ENCODE peak calls at places on chromosomes 7 and 10, in nine cellular contexts. T is GM13976; S is T-helper 9 cell; L is stimulated activated CD8-positive, alpha-beta memory T cell treated with anti-CD3 and anti-CD28 coated beads, Interleukin-15, amount 100 ng/mL, for 4 hours; V is NCI-H2107; U is Right ventricle myocardium superior; N is AG08396; Y is fibroblast of villous mesenchyme; X is H54. H is an unnamed sample.

GRCh38 chr10:132447446-132448247 is 50.6 kb downstream of the PWWP2B start:
- DNase-seq in S (peak; percentile 77), N (peak; percentile 73), X (peak; percentile 35), L (peak; percentile 61), T (no peak), Y (peak; percentile 74), U (no peak), V (no peak), H (peak; percentile 61)

GRCh38 chr7:2003451-2003930 is 229.3 kb downstream of the MAD1L1 start:
- DNase-seq in Y (no peak), N (no peak), S (no peak), X (no peak), U (peak; percentile 29), L (no peak), T (no peak), V (no peak), H (no peak)

GRCh38 chr10:28849309-28849708 is 172.0 kb downstream of the BAMBI start:
- DNase-seq in T (no peak), Y (no peak), V (no peak), U (no peak), L (no peak), S (no peak), N (no peak), X (no peak), H (no peak)

GRCh38 chr10:30573714-30574422 is 55.7 kb downstream of the LYZL2 start:
- DNase-seq in V (no peak), S (no peak), U (no peak), N (no peak), X (no peak), T (no peak), L (no peak), Y (no peak), H (no peak)

GRCh38 chr7:138239244-138239643 is 163.0 kb downstream of the AKR1D1 start:
- DNase-seq in Y (peak; percentile 56), N (no peak), S (no peak), X (no peak), T (no peak), V (no peak), U (no peak), L (no peak), H (no peak)

GRCh38 chr7:82441916-82442478 is 1.6 kb downstream of the CACNA2D1 start:
- DNase-seq in V (no peak), S (no peak), L (no peak), U (no peak), N (peak; percentile 7), Y (peak; percentile 41), T (no peak), X (no peak), H (no peak)

GRCh38 chr10:85667638-85668233 is 698.9 kb downstream of the GRID1 start:
- DNase-seq in X (no peak), Y (no peak), S (no peak), L (no peak), V (no peak), U (no peak), N (no peak), T (no peak), H (no peak)

GRCh38 chr10:598415-599170 is 90.9 kb downstream of the DIP2C start:
- DNase-seq in L (no peak), V (no peak), U (no peak), T (no peak), X (peak; percentile 41), S (no peak), Y (peak; percentile 90), N (peak; percentile 90), H (no peak)

GRCh38 chr7:35253680-35254495 is at the start of gene TBX20:
- DNase-seq in T (no peak), U (peak; percentile 91), Y (peak; percentile 78), L (no peak), S (no peak), V (no peak), X (no peak), N (peak; percentile 58), H (no peak)

GRCh38 chr7:141864765-141865447 is 23.6 kb upstream of the PRSS37 start:
- DNase-seq in X (no peak), S (no peak), U (no peak), Y (no peak), V (no peak), T (no peak), N (no peak), L (no peak), H (no peak)

GRCh38 chr10:6678211-6678803 is 98.2 kb upstream of the PRKCQ start:
- DNase-seq in X (no peak), Y (peak; percentile 44), N (peak; percentile 12), T (peak; percentile 28), U (peak; percentile 45), V (no peak), S (peak; percentile 60), L (peak; percentile 22), H (peak; percentile 52)

GRCh38 chr7:117728858-117729257 is 144.4 kb downstream of the CTTNBP2 start:
- DNase-seq in U (no peak), V (no peak), T (no peak), X (no peak), L (no peak), N (no peak), S (no peak), Y (no peak), H (no peak)

GRCh38 chr10:49160814-49161213 is 27.0 kb upstream of the FAM170B start:
- DNase-seq in L (no peak), S (no peak), Y (no peak), T (no peak), X (no peak), N (no peak), V (no peak), U (no peak), H (no peak)

GRCh38 chr10:31188792-31189406 is 130.1 kb upstream of the ZEB1 start:
- DNase-seq in V (no peak), X (no peak), N (peak; percentile 34), U (no peak), L (no peak), T (no peak), Y (peak; percentile 48), S (no peak), H (no peak)

H was measured in effector CD8-positive, alpha-beta T cell.